ENCODE peak calls at places on chromosome 10, in five cellular contexts. N is Right ventricle myocardium inferior; H is transverse colon; G is activated CD4-positive, alpha-beta T cell treated with anti-CD3 and anti-CD28 coated beads for 36 hours; T is sciatic nerve. I is an unnamed sample.

GRCh38 chr10:8590518-8590917 is 536.0 kb downstream of the GATA3 start:
- DNase-seq in N (no peak), H (no peak), G (no peak), T (no peak), I (no peak)

GRCh38 chr10:30882281-30882680 is 149.4 kb downstream of the ZNF438 start:
- DNase-seq in N (no peak), H (no peak), G (no peak), T (no peak), I (no peak)

GRCh38 chr10:17418249-17418648 is 36.1 kb downstream of the ST8SIA6 start:
- DNase-seq in N (no peak), H (no peak), G (no peak), T (no peak), I (no peak)

GRCh38 chr10:63382066-63382465 is 83.7 kb downstream of the JMJD1C start:
- DNase-seq in N (no peak), H (no peak), G (no peak), T (no peak), I (no peak)

GRCh38 chr10:102628451-102628911 is 15.8 kb upstream of the TRIM8 start:
- DNase-seq in N (peak), H (no peak), G (no peak), T (peak), I (peak)

GRCh38 chr10:104333037-104333727 is 5.1 kb downstream of the ITPRIP start:
- DNase-seq in N (no peak), H (no peak), G (peak), T (no peak), I (no peak)

GRCh38 chr10:48511066-48511854 is 93.6 kb downstream of the ARHGAP22 start:
- DNase-seq in N (no peak), H (no peak), G (no peak), T (no peak), I (no peak)

GRCh38 chr10:33160151-33160550 is 174.3 kb downstream of the NRP1 start:
- DNase-seq in N (no peak), H (no peak), G (no peak), T (no peak), I (no peak)

GRCh38 chr10:47372726-47373125 is 11.4 kb downstream of the ZNF488 start:
- DNase-seq in N (no peak), H (no peak), G (no peak), T (peak), I (no peak)

GRCh38 chr10:130929422-130930325 is 381.8 kb downstream of the TCERG1L start:
- DNase-seq in N (no peak), H (no peak), G (no peak), T (no peak), I (no peak)

GRCh38 chr10:78896169-78896931 is 172.4 kb upstream of the ZMIZ1 start:
- DNase-seq in N (no peak), H (no peak), G (no peak), T (no peak), I (no peak)

GRCh38 chr10:7121154-7121797 is 289.6 kb downstream of the SFMBT2 start:
- DNase-seq in N (no peak), H (peak), G (peak), T (peak), I (peak)

GRCh38 chr10:6165221-6165725 is 37.5 kb upstream of the PFKFB3 start:
- DNase-seq in N (no peak), H (no peak), G (no peak), T (no peak), I (no peak)

GRCh38 chr10:112369495-112370423 is 4.2 kb upstream of the ACSL5 start:
- DNase-seq in N (no peak), H (peak), G (no peak), T (no peak), I (no peak)

GRCh38 chr10:104321716-104322415 is 16.4 kb downstream of the ITPRIP start:
- DNase-seq in N (no peak), H (no peak), G (peak), T (no peak), I (no peak)

GRCh38 chr10:117137911-117138642 is at the start of gene VAX1:
- DNase-seq in N (no peak), H (no peak), G (no peak), T (no peak), I (no peak)

GRCh38 chr10:96902117-96902516 is 70.0 kb downstream of the LCOR start:
- DNase-seq in N (no peak), H (no peak), G (no peak), T (no peak), I (no peak)

GRCh38 chr10:74194545-74194944 is 43.5 kb downstream of the ADK start:
- DNase-seq in N (no peak), H (no peak), G (no peak), T (no peak), I (no peak)

GRCh38 chr10:131431541-131431940 is 120.0 kb upstream of the TCERG1L start:
- DNase-seq in N (no peak), H (no peak), G (no peak), T (no peak), I (no peak)

GRCh38 chr10:78935697-78936407 is 132.9 kb upstream of the ZMIZ1 start:
- DNase-seq in N (no peak), H (no peak), G (no peak), T (no peak), I (no peak)

GRCh38 chr10:122171270-122171669 is 99.8 kb upstream of the BTBD16 start:
- DNase-seq in N (no peak), H (no peak), G (no peak), T (no peak), I (no peak)

GRCh38 chr10:8233049-8233448 is 178.6 kb downstream of the GATA3 start:
- DNase-seq in N (no peak), H (no peak), G (no peak), T (no peak), I (no peak)

GRCh38 chr10:109998513-109998912 is 9.3 kb upstream of the ADD3 start:
- DNase-seq in N (no peak), H (no peak), G (no peak), T (no peak), I (no peak)

GRCh38 chr10:767211-767610 is 77.7 kb upstream of the DIP2C start:
- DNase-seq in N (no peak), H (no peak), G (no peak), T (no peak), I (no peak)

GRCh38 chr10:44195120-44196007 is 189.5 kb downstream of the CXCL12 start:
- DNase-seq in N (no peak), H (peak), G (no peak), T (peak), I (peak)

GRCh38 chr10:15345450-15345849 is 25.6 kb downstream of the FAM171A1 start:
- DNase-seq in N (no peak), H (no peak), G (no peak), T (no peak), I (no peak)

GRCh38 chr10:126597206-126597605 is 73.3 kb downstream of the C10orf90 start:
- DNase-seq in N (no peak), H (no peak), G (no peak), T (no peak), I (no peak)

GRCh38 chr10:23981520-23982309 is 227.2 kb upstream of the KIAA1217 start:
- DNase-seq in N (no peak), H (no peak), G (no peak), T (no peak), I (no peak)

I was measured in Right ventricle myocardium superior.